ENCODE peak calls at places on chromosome 4, in five cellular contexts. F, T, M, Y and I are unnamed samples.

GRCh38 chr4:58265734-58266133 is 1155.5 kb upstream of the IGFBP7 start:
- DNase-seq in Y (no peak), M (no peak), F (no peak), T (no peak), I (no peak)

GRCh38 chr4:138669479-138670165 is 346.0 kb upstream of the NOCT start:
- DNase-seq in M (peak), T (no peak), F (no peak), Y (peak), I (no peak)

GRCh38 chr4:49516796-49517195 is 530.7 kb downstream of the CWH43 start:
- DNase-seq in F (no peak), T (no peak), M (no peak), Y (no peak), I (no peak)

GRCh38 chr4:7831330-7831729 is 108.3 kb downstream of the AFAP1 start:
- DNase-seq in Y (peak), M (peak), F (no peak), T (no peak), I (peak)

GRCh38 chr4:14196141-14196540 is 568.6 kb upstream of the BOD1L1 start:
- DNase-seq in F (no peak), Y (no peak), T (peak), M (peak), I (no peak)

GRCh38 chr4:101835121-101835904 is 44.8 kb downstream of the BANK1 start:
- DNase-seq in M (peak), T (peak), F (no peak), Y (no peak), I (no peak)

GRCh38 chr4:64756016-64756415 is 346.8 kb upstream of the TECRL start:
- DNase-seq in T (no peak), F (no peak), Y (no peak), M (peak), I (no peak)

GRCh38 chr4:48449151-48449550 is 34.0 kb upstream of the SLC10A4 start:
- DNase-seq in F (no peak), T (no peak), Y (no peak), M (no peak), I (no peak)

GRCh38 chr4:87551361-87551760 is 22.2 kb upstream of the SPARCL1 start:
- DNase-seq in Y (no peak), M (no peak), F (no peak), T (no peak), I (no peak)

GRCh38 chr4:170068438-170069128 is 21.2 kb downstream of the AADAT start:
- DNase-seq in Y (no peak), F (no peak), T (no peak), M (no peak), I (no peak)

GRCh38 chr4:3828546-3828945 is 62.4 kb downstream of the ADRA2C start:
- DNase-seq in Y (no peak), F (no peak), T (no peak), M (no peak), I (no peak)
- TF ChIP-seq CTCF in Y (no peak), F (no peak), T (no peak), M (no peak), I (no peak)

DNA sequence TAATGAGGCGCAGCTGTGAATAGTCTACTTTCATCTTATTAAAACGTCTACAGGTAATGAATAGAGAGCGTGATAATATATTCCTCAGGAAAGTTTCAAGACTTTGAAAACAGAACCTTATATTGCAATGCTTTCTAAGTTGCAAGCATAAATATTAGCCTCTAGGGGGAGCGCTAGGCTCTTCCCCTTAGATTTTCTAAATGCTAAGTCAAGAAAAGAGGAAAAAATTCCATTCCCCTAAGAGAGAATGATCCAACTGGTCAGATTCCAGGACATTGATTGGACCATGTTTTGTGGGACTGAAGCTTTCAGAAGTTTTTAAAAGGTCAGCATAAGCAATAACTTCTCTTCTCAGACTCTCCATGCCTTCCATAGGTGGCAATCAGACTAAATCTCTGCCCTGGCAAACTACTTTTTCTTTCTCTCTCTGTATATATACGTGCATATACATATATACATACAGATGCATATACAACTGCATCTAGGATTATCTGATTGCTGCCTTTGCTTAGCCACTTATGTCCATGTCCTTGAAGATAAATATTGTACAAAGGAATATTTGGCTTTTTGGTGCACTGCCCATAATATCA is 492.9 kb downstream of the INPP4B start:
- DNase-seq in Y (no peak), F (no peak), T (peak), M (peak), I (no peak)
- TF ChIP-seq CTCF in Y (peak), F (peak), T (peak), M (peak), I (peak)

GRCh38 chr4:140368686-140369085 is 4.8 kb upstream of the SCOC start:
- DNase-seq in Y (no peak), M (no peak), T (no peak), F (no peak), I (no peak)

GRCh38 chr4:140374130-140374477 is 658 bp downstream of the SCOC start:
- DNase-seq in Y (no peak), M (no peak), F (no peak), T (no peak), I (no peak)

GRCh38 chr4:140367738-140368137 is 5.7 kb upstream of the SCOC start:
- DNase-seq in F (no peak), Y (no peak), M (peak), T (no peak), I (no peak)

GRCh38 chr4:140373328-140374129 is at the start of gene SCOC:
- DNase-seq in Y (peak), F (peak), M (peak), T (peak), I (peak)

GRCh38 chr4:140372607-140373327 is 679 bp upstream of the SCOC start:
- DNase-seq in M (no peak), T (no peak), Y (peak), F (peak), I (peak)
- TF ChIP-seq CTCF in M (no peak), T (peak), Y (no peak), F (peak), I (peak)

DNA sequence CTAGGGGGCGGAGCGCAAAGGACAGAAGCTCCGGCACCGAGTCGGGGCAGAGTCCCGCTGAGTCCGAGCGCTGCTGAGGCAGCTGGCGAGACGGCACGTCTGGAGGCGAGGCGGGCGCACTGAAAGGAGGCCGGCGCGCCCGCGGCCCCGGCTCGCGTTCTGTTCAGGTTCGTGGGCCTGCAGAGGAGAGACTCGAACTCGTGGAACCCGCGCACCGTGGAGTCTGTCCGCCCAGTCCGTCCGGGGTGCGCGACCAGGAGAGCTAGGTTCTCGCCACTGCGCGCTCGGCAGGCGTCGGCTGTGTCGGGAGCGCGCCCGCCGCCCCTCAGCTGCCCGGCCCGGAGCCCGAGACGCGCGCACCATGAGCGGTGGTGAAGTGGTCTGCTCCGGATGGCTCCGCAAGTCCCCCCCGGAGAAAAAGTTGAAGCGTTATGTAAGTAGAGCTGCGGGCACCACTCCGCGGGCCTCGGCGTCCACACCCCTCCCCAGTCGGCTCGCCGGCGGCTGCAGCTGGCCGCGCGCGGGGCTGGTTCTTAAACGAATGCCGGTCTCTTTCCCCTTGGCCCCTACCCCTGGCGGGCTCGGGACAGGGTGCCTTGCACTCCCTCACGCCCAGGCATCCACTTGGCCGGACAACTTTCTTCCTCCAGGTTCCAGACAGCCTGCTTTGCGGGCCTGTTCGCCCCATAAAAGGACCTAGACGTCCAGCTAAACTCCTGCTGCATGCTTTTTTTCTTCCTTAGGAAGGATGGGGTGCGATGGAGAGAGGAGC is at the start of gene GAB1:
- DNase-seq in M (peak), Y (peak), T (no peak), F (peak), I (no peak)
- TF ChIP-seq CTCF in M (no peak), Y (peak), T (no peak), F (no peak), I (no peak)